ENCODE peak calls at places on chromosomes 2 and 18, in nine cellular contexts. F is hepatocyte, H is MM.1S, P is kidney epithelial cell, B is AG04450, Y is brain microvascular endothelial cell, O is upper lobe of right lung, R is heart left ventricle, E is foreskin fibroblast. A is an unnamed sample.

GRCh38 chr2:162126145-162126926 is 25.7 kb downstream of the GCG start:
- DNase-seq in R (no peak), B (no peak), F (no peak), H (peak), P (no peak), Y (no peak), E (no peak), O (no peak), A (no peak)

GRCh38 chr2:143463717-143464116 is 334.5 kb downstream of the ARHGAP15 start:
- DNase-seq in E (no peak), B (no peak), R (no peak), Y (no peak), F (no peak), H (peak), O (no peak), P (no peak), A (no peak)

GRCh38 chr2:51782874-51783765 is 751.2 kb upstream of the NRXN1 start:
- DNase-seq in O (no peak), B (no peak), H (peak), R (no peak), Y (no peak), P (peak), E (peak), F (peak), A (no peak)

GRCh38 chr2:20868377-20868776 is 45.5 kb upstream of the LDAH start:
- DNase-seq in F (no peak), H (peak), Y (no peak), R (no peak), P (no peak), O (no peak), E (no peak), B (no peak), A (no peak)

GRCh38 chr2:29765711-29766110 is 155.7 kb downstream of the ALK start:
- DNase-seq in O (no peak), P (no peak), R (no peak), Y (no peak), B (peak), E (no peak), F (no peak), H (no peak), A (no peak)

GRCh38 chr2:66790651-66791181 is 355.8 kb downstream of the MEIS1 start:
- DNase-seq in E (peak), B (no peak), Y (peak), F (no peak), O (no peak), P (no peak), H (no peak), R (no peak), A (no peak)

GRCh38 chr2:39805936-39806608 is 27.0 kb upstream of the THUMPD2 start:
- DNase-seq in O (no peak), F (no peak), R (no peak), E (no peak), B (no peak), Y (no peak), P (no peak), H (no peak), A (no peak)

GRCh38 chr2:149027602-149028250 is 10.8 kb upstream of the LYPD6B start:
- DNase-seq in F (no peak), H (no peak), B (no peak), E (no peak), R (no peak), Y (no peak), P (no peak), O (no peak), A (no peak)

GRCh38 chr18:54191352-54191751 is 33.1 kb downstream of the MBD2 start:
- DNase-seq in Y (no peak), F (peak), B (no peak), H (no peak), E (no peak), P (no peak), O (no peak), R (no peak), A (no peak)

GRCh38 chr2:69723791-69724190 is 18.1 kb upstream of the ANXA4 start:
- DNase-seq in H (no peak), F (no peak), Y (no peak), P (no peak), B (no peak), E (no peak), R (no peak), O (no peak), A (no peak)

GRCh38 chr18:59268722-59269562 is 4.3 kb downstream of the RAX start:
- DNase-seq in B (no peak), R (no peak), H (peak), Y (no peak), F (peak), O (peak), E (no peak), P (no peak), A (no peak)

GRCh38 chr2:224579411-224579810 is 5.8 kb downstream of the CUL3 start:
- DNase-seq in O (no peak), H (no peak), F (no peak), E (no peak), P (no peak), B (no peak), R (no peak), Y (no peak), A (no peak)

GRCh38 chr2:174329157-174329715 is 5.5 kb upstream of the SP9 start:
- DNase-seq in H (no peak), B (no peak), P (no peak), Y (no peak), R (no peak), E (no peak), F (no peak), O (no peak), A (no peak)

GRCh38 chr2:174326880-174327558 is 7.7 kb upstream of the SP9 start:
- DNase-seq in H (no peak), E (no peak), B (no peak), O (no peak), Y (no peak), F (no peak), P (no peak), R (no peak), A (no peak)

GRCh38 chr2:174327559-174327897 is 7.2 kb upstream of the SP9 start:
- DNase-seq in P (no peak), R (no peak), E (no peak), O (no peak), Y (no peak), H (no peak), B (no peak), F (no peak), A (no peak)

GRCh38 chr2:174327958-174328308 is 6.8 kb upstream of the SP9 start:
- DNase-seq in P (no peak), O (no peak), E (no peak), Y (no peak), H (no peak), R (no peak), F (no peak), B (no peak), A (no peak)

DNA sequence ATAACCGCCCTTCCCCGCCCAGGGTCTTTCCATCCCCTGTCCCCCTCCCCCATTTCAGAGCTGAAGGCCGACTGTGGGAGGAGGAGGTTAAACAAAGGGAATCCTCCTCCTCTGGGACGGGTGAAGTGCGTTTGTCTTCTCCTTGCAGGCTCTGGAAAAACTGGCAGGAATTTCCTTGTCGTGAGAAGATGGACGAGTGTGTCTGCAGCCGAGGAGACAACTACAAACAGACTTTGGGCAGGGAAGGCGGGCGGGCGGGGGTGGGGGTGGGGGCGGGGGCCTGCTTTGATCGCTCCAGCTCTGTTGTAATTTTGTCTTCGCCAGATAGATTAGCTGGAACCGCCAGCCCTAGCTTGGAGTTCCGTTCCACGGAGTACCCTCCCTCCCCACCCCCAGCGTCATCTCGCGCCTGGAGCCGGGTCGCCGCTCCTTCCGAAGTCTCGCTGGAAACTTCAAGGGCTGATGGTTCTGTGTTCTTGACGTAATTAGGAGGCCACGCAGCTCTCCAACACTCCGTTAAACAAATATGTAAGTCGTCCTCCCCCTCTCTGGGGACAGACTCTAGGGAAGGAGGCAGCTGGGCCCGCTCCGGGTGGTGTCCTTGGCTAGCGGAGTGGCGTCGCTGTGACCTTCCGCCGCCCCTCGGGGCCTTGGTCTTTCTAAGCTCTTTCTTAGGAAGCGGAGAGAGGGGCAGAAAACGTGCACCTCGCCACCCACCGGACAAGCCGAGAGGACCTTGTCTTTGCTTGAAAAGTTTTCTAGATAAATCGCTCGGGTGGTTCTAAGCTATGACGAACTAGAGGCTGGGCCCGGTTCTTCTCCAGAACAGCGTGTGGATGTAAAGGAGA is 6.2 kb upstream of the SP9 start:
- DNase-seq in P (no peak), O (no peak), Y (no peak), H (no peak), B (no peak), E (no peak), R (peak), F (peak), A (no peak)
- H3K4me3 ChIP-seq in P (no peak), O (no peak), Y (no peak), H (no peak), B (no peak), E (peak), R (no peak), F (no peak), A (no peak)

DNA sequence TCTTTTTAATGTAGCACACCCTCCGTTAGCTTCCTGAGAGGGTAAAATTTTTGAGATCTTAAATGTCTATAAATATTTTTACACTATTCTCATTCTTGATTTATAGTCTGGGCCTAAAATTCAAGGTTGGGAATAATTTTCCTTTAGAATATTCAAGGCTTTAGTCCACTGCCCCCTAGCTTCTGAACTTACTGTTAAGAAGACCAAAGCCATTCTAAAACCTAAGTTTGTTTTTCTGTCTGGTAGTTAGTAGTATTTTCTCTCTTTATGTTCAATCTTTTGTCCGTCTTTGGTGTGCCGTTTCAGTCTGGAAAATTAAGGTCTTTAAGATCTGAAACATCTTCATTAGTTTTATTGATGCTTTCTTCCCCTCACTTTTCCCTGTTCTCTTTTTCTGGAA is 14.5 kb downstream of the OSBPL6 start:
- DNase-seq in P (no peak), E (no peak), Y (no peak), B (no peak), H (no peak), R (no peak), O (no peak), F (no peak), A (no peak)
- TF ChIP-seq CTCF in P (peak), E (peak), Y (peak), B (peak), H (no peak), R (peak), O (peak), F (peak), A (peak)

GRCh38 chr2:240918258-240919091 is 12.3 kb downstream of the CROCC2 start:
- DNase-seq in E (no peak), P (no peak), Y (no peak), O (peak), R (peak), B (no peak), F (no peak), H (no peak), A (no peak)

GRCh38 chr2:240917684-240918257 is 11.6 kb downstream of the CROCC2 start:
- DNase-seq in B (no peak), O (peak), F (no peak), E (no peak), R (no peak), Y (no peak), H (no peak), P (no peak), A (no peak)

GRCh38 chr2:240915526-240916335 is 9.6 kb downstream of the CROCC2 start:
- DNase-seq in E (no peak), Y (no peak), R (peak), B (no peak), F (no peak), P (no peak), H (no peak), O (peak), A (no peak)

GRCh38 chr2:240916571-240917008 is 10.5 kb downstream of the CROCC2 start:
- DNase-seq in P (peak), B (peak), F (peak), Y (peak), O (peak), H (no peak), E (peak), R (peak), A (no peak)

GRCh38 chr2:240917009-240917683 is 11.0 kb downstream of the CROCC2 start:
- DNase-seq in E (no peak), Y (no peak), P (no peak), O (peak), B (no peak), H (no peak), R (peak), F (no peak), A (no peak)
- H3K4me3 ChIP-seq in E (no peak), Y (no peak), P (no peak), O (no peak), B (no peak), H (no peak), R (no peak), F (no peak), A (no peak)

DNA sequence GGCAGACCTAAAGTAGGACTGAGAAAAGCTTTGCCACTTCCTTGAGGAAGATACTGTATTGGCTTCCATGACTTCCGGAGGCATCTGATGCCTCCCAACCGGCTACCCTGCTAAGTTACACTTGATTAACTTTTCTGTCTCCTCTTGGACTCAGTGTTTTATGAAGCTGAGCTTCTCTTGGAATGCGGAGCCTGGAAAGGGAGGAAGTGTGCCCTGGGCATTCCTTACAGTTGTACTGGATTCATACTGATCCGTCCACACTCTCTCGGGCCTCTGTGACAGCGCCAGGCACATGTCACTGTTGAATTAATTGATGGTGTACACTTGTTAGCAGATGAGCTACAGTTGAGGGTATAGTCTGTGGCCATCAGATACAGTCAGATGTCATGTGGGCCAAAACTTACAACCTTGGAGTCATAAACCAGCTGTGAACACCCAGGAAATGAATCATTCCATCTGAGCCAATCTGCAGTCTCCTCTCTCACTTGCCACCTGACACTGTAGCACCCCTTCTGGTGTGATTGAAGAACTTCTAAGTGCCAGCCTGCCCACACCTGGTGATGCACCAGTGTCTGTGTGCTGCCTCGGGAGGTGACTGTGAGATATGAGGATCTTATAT is 122.5 kb downstream of the FHOD3 start:
- DNase-seq in H (peak), F (peak), E (no peak), B (no peak), Y (no peak), O (no peak), R (no peak), P (peak), A (peak)
- TF ChIP-seq CTCF in H (peak), F (no peak), E (no peak), B (peak), Y (peak), O (no peak), R (peak), P (peak), A (peak)

GRCh38 chr2:134408791-134409190 is 154.9 kb downstream of the MGAT5 start:
- DNase-seq in H (peak), P (no peak), R (no peak), B (no peak), O (no peak), F (no peak), Y (peak), E (peak), A (no peak)

GRCh38 chr2:134406716-134407115 is 152.8 kb downstream of the MGAT5 start:
- DNase-seq in O (no peak), F (no peak), R (no peak), B (no peak), H (peak), Y (no peak), P (no peak), E (no peak), A (no peak)

GRCh38 chr2:134410006-134410405 is 156.1 kb downstream of the MGAT5 start:
- DNase-seq in O (no peak), B (no peak), P (no peak), E (no peak), H (no peak), R (no peak), Y (no peak), F (no peak), A (no peak)

GRCh38 chr2:134407154-134407890 is 153.4 kb downstream of the MGAT5 start:
- DNase-seq in O (no peak), B (no peak), Y (no peak), P (no peak), H (peak), F (no peak), E (no peak), R (no peak), A (no peak)

GRCh38 chr2:134408386-134408785 is 154.5 kb downstream of the MGAT5 start:
- DNase-seq in H (peak), R (no peak), F (no peak), O (no peak), P (no peak), E (peak), Y (peak), B (no peak), A (no peak)
- H3K4me3 ChIP-seq in H (peak), R (no peak), F (no peak), O (no peak), P (no peak), E (no peak), Y (no peak), B (no peak), A (no peak)

A was measured in epithelial cell of proximal tubule.